ENCODE peak calls at places on chromosomes 12 and 14, in five cellular contexts. One of them, this sample, is unnamed.

GRCh38 chr12:90235642-90236041 is 527.0 kb upstream of the ATP2B1 start:
- DNase-seq in endothelial cell: no peak
- DNase-seq in activated T-helper 1 cell treated with Interleukin-2 at 50 U/mL for 16 hours: no peak
- DNase-seq in fibroblast of the aortic adventitia: peak
- DNase-seq in A549: no peak
- DNase-seq in this sample: peak

GRCh38 chr14:70442750-70443149 is 9.2 kb upstream of the ADAM21 start:
- DNase-seq in endothelial cell: no peak
- DNase-seq in activated T-helper 1 cell treated with Interleukin-2 at 50 U/mL for 16 hours: no peak
- DNase-seq in fibroblast of the aortic adventitia: no peak
- DNase-seq in A549: no peak
- DNase-seq in this sample: peak

GRCh38 chr14:39398382-39398781 is 33.9 kb downstream of the FBXO33 start:
- DNase-seq in endothelial cell: no peak
- DNase-seq in activated T-helper 1 cell treated with Interleukin-2 at 50 U/mL for 16 hours: no peak
- DNase-seq in fibroblast of the aortic adventitia: no peak
- DNase-seq in A549: no peak
- DNase-seq in this sample: no peak

GRCh38 chr14:28676481-28676880 is 90.1 kb upstream of the FOXG1 start:
- DNase-seq in endothelial cell: no peak
- DNase-seq in activated T-helper 1 cell treated with Interleukin-2 at 50 U/mL for 16 hours: no peak
- DNase-seq in fibroblast of the aortic adventitia: no peak
- DNase-seq in A549: no peak
- DNase-seq in this sample: peak

GRCh38 chr14:53409289-53409688 is 256.2 kb upstream of the DDHD1 start:
- DNase-seq in endothelial cell: no peak
- DNase-seq in activated T-helper 1 cell treated with Interleukin-2 at 50 U/mL for 16 hours: no peak
- DNase-seq in fibroblast of the aortic adventitia: no peak
- DNase-seq in A549: no peak
- DNase-seq in this sample: no peak

GRCh38 chr12:113190761-113191160 is 5.2 kb downstream of the RITA1 start:
- DNase-seq in endothelial cell: no peak
- DNase-seq in activated T-helper 1 cell treated with Interleukin-2 at 50 U/mL for 16 hours: no peak
- DNase-seq in fibroblast of the aortic adventitia: peak
- DNase-seq in A549: peak
- DNase-seq in this sample: peak

GRCh38 chr12:49705479-49706267 is 1.5 kb downstream of the FMNL3 start:
- DNase-seq in endothelial cell: peak
- DNase-seq in activated T-helper 1 cell treated with Interleukin-2 at 50 U/mL for 16 hours: no peak
- DNase-seq in fibroblast of the aortic adventitia: peak
- DNase-seq in A549: no peak
- DNase-seq in this sample: peak

GRCh38 chr14:70907996-70908917 is 998 bp downstream of the PCNX1 start:
- DNase-seq in endothelial cell: peak
- DNase-seq in activated T-helper 1 cell treated with Interleukin-2 at 50 U/mL for 16 hours: peak
- DNase-seq in fibroblast of the aortic adventitia: peak
- DNase-seq in A549: peak
- DNase-seq in this sample: peak

GRCh38 chr12:98758331-98758730 is 113.2 kb downstream of the APAF1 start:
- DNase-seq in endothelial cell: no peak
- DNase-seq in activated T-helper 1 cell treated with Interleukin-2 at 50 U/mL for 16 hours: no peak
- DNase-seq in fibroblast of the aortic adventitia: peak
- DNase-seq in A549: no peak
- DNase-seq in this sample: peak

GRCh38 chr14:37566811-37567371 is 28.2 kb downstream of the FOXA1 start:
- DNase-seq in endothelial cell: no peak
- DNase-seq in activated T-helper 1 cell treated with Interleukin-2 at 50 U/mL for 16 hours: no peak
- DNase-seq in fibroblast of the aortic adventitia: peak
- DNase-seq in A549: no peak
- DNase-seq in this sample: no peak

GRCh38 chr12:79206871-79207270 is 342.3 kb downstream of the SYT1 start:
- DNase-seq in endothelial cell: no peak
- DNase-seq in activated T-helper 1 cell treated with Interleukin-2 at 50 U/mL for 16 hours: no peak
- DNase-seq in fibroblast of the aortic adventitia: no peak
- DNase-seq in A549: no peak
- DNase-seq in this sample: no peak

GRCh38 chr14:80356413-80356812 is 145.1 kb upstream of the DIO2 start:
- DNase-seq in endothelial cell: peak
- DNase-seq in activated T-helper 1 cell treated with Interleukin-2 at 50 U/mL for 16 hours: no peak
- DNase-seq in fibroblast of the aortic adventitia: peak
- DNase-seq in A549: no peak
- DNase-seq in this sample: peak

GRCh38 chr14:100408350-100409015 is 85.3 kb downstream of the SLC25A47 start:
- DNase-seq in endothelial cell: no peak
- DNase-seq in activated T-helper 1 cell treated with Interleukin-2 at 50 U/mL for 16 hours: no peak
- DNase-seq in fibroblast of the aortic adventitia: no peak
- DNase-seq in A549: peak
- DNase-seq in this sample: peak

GRCh38 chr12:85829391-85829790 is 6.8 kb downstream of the RASSF9 start:
- DNase-seq in endothelial cell: no peak
- DNase-seq in activated T-helper 1 cell treated with Interleukin-2 at 50 U/mL for 16 hours: no peak
- DNase-seq in fibroblast of the aortic adventitia: peak
- DNase-seq in A549: no peak
- DNase-seq in this sample: no peak

GRCh38 chr14:76773188-76773885 is 12.1 kb downstream of the VASH1 start:
- DNase-seq in endothelial cell: no peak
- DNase-seq in activated T-helper 1 cell treated with Interleukin-2 at 50 U/mL for 16 hours: no peak
- DNase-seq in fibroblast of the aortic adventitia: peak
- DNase-seq in A549: peak
- DNase-seq in this sample: peak

GRCh38 chr12:100154472-100155247 is 12.0 kb upstream of the BLTP3B start:
- DNase-seq in endothelial cell: peak
- DNase-seq in activated T-helper 1 cell treated with Interleukin-2 at 50 U/mL for 16 hours: peak
- DNase-seq in fibroblast of the aortic adventitia: peak
- DNase-seq in A549: peak
- DNase-seq in this sample: peak

GRCh38 chr14:99708449-99708848 is 24.4 kb downstream of the CYP46A1 start:
- DNase-seq in endothelial cell: no peak
- DNase-seq in activated T-helper 1 cell treated with Interleukin-2 at 50 U/mL for 16 hours: no peak
- DNase-seq in fibroblast of the aortic adventitia: no peak
- DNase-seq in A549: no peak
- DNase-seq in this sample: no peak

GRCh38 chr14:56125772-56126411 is 7.7 kb downstream of the PELI2 start:
- DNase-seq in endothelial cell: no peak
- DNase-seq in activated T-helper 1 cell treated with Interleukin-2 at 50 U/mL for 16 hours: no peak
- DNase-seq in fibroblast of the aortic adventitia: no peak
- DNase-seq in A549: no peak
- DNase-seq in this sample: no peak

GRCh38 chr14:61466249-61466904 is 145.0 kb downstream of the PRKCH start:
- DNase-seq in endothelial cell: no peak
- DNase-seq in activated T-helper 1 cell treated with Interleukin-2 at 50 U/mL for 16 hours: no peak
- DNase-seq in fibroblast of the aortic adventitia: peak
- DNase-seq in A549: peak
- DNase-seq in this sample: peak

GRCh38 chr14:39023939-39024871 is 78.8 kb downstream of the SEC23A start:
- DNase-seq in endothelial cell: no peak
- DNase-seq in activated T-helper 1 cell treated with Interleukin-2 at 50 U/mL for 16 hours: no peak
- DNase-seq in fibroblast of the aortic adventitia: no peak
- DNase-seq in A549: no peak
- DNase-seq in this sample: no peak

GRCh38 chr14:106308839-106309389 is 782.5 kb downstream of the TMEM121 start:
- DNase-seq in endothelial cell: peak
- DNase-seq in activated T-helper 1 cell treated with Interleukin-2 at 50 U/mL for 16 hours: peak
- DNase-seq in fibroblast of the aortic adventitia: no peak
- DNase-seq in A549: no peak
- DNase-seq in this sample: no peak

GRCh38 chr14:76829016-76829365 is 2.8 kb downstream of the LRRC74A start:
- DNase-seq in endothelial cell: no peak
- DNase-seq in activated T-helper 1 cell treated with Interleukin-2 at 50 U/mL for 16 hours: no peak
- DNase-seq in fibroblast of the aortic adventitia: no peak
- DNase-seq in A549: no peak
- DNase-seq in this sample: no peak

GRCh38 chr12:95637471-95638155 is 86.3 kb upstream of the USP44 start:
- DNase-seq in endothelial cell: no peak
- DNase-seq in activated T-helper 1 cell treated with Interleukin-2 at 50 U/mL for 16 hours: no peak
- DNase-seq in fibroblast of the aortic adventitia: peak
- DNase-seq in A549: no peak
- DNase-seq in this sample: peak

GRCh38 chr12:95611676-95612309 is 60.5 kb upstream of the USP44 start:
- DNase-seq in endothelial cell: no peak
- DNase-seq in activated T-helper 1 cell treated with Interleukin-2 at 50 U/mL for 16 hours: no peak
- DNase-seq in fibroblast of the aortic adventitia: no peak
- DNase-seq in A549: no peak
- DNase-seq in this sample: no peak

GRCh38 chr12:49347307-49348237 is 884 bp downstream of the DNAJC22 start:
- DNase-seq in endothelial cell: peak
- DNase-seq in activated T-helper 1 cell treated with Interleukin-2 at 50 U/mL for 16 hours: peak
- DNase-seq in fibroblast of the aortic adventitia: peak
- DNase-seq in A549: peak
- DNase-seq in this sample: peak

GRCh38 chr12:49703647-49704137 is 3.5 kb downstream of the FMNL3 start:
- DNase-seq in endothelial cell: no peak
- DNase-seq in activated T-helper 1 cell treated with Interleukin-2 at 50 U/mL for 16 hours: no peak
- DNase-seq in fibroblast of the aortic adventitia: peak
- DNase-seq in A549: no peak
- DNase-seq in this sample: peak

GRCh38 chr12:68446896-68447806 is 115.0 kb upstream of the MDM1 start:
- DNase-seq in endothelial cell: no peak
- DNase-seq in activated T-helper 1 cell treated with Interleukin-2 at 50 U/mL for 16 hours: no peak
- DNase-seq in fibroblast of the aortic adventitia: peak
- DNase-seq in A549: no peak
- DNase-seq in this sample: no peak

GRCh38 chr12:52005903-52006703 is 643 bp upstream of the TAMALIN start:
- DNase-seq in endothelial cell: no peak
- DNase-seq in activated T-helper 1 cell treated with Interleukin-2 at 50 U/mL for 16 hours: no peak
- DNase-seq in fibroblast of the aortic adventitia: no peak
- DNase-seq in A549: no peak
- DNase-seq in this sample: peak

GRCh38 chr12:122724641-122725243 is 5.9 kb downstream of the HCAR1 start:
- DNase-seq in endothelial cell: no peak
- DNase-seq in activated T-helper 1 cell treated with Interleukin-2 at 50 U/mL for 16 hours: no peak
- DNase-seq in fibroblast of the aortic adventitia: no peak
- DNase-seq in A549: no peak
- DNase-seq in this sample: no peak

GRCh38 chr12:124032265-124032886 is 59.4 kb downstream of the ZNF664 start:
- DNase-seq in endothelial cell: peak
- DNase-seq in activated T-helper 1 cell treated with Interleukin-2 at 50 U/mL for 16 hours: no peak
- DNase-seq in fibroblast of the aortic adventitia: peak
- DNase-seq in A549: peak
- DNase-seq in this sample: peak

GRCh38 chr14:20686386-20687143 is 2.0 kb upstream of the ANG start:
- DNase-seq in endothelial cell: no peak
- DNase-seq in activated T-helper 1 cell treated with Interleukin-2 at 50 U/mL for 16 hours: no peak
- DNase-seq in fibroblast of the aortic adventitia: no peak
- DNase-seq in A549: no peak
- DNase-seq in this sample: no peak

GRCh38 chr14:105999361-106000028 is 473.1 kb downstream of the TMEM121 start:
- DNase-seq in endothelial cell: no peak
- DNase-seq in activated T-helper 1 cell treated with Interleukin-2 at 50 U/mL for 16 hours: peak
- DNase-seq in fibroblast of the aortic adventitia: no peak
- DNase-seq in A549: no peak
- DNase-seq in this sample: peak

GRCh38 chr12:28130625-28131598 is 59.3 kb upstream of the CCDC91 start:
- DNase-seq in endothelial cell: no peak
- DNase-seq in activated T-helper 1 cell treated with Interleukin-2 at 50 U/mL for 16 hours: no peak
- DNase-seq in fibroblast of the aortic adventitia: peak
- DNase-seq in A549: peak
- DNase-seq in this sample: peak

GRCh38 chr12:65656904-65657351 is 167.4 kb upstream of the HMGA2 start:
- DNase-seq in endothelial cell: no peak
- DNase-seq in activated T-helper 1 cell treated with Interleukin-2 at 50 U/mL for 16 hours: no peak
- DNase-seq in fibroblast of the aortic adventitia: peak
- DNase-seq in A549: peak
- DNase-seq in this sample: peak

GRCh38 chr12:105301696-105302095 is 28.8 kb upstream of the C12orf75 start:
- DNase-seq in endothelial cell: no peak
- DNase-seq in activated T-helper 1 cell treated with Interleukin-2 at 50 U/mL for 16 hours: no peak
- DNase-seq in fibroblast of the aortic adventitia: no peak
- DNase-seq in A549: no peak
- DNase-seq in this sample: no peak

GRCh38 chr12:121578230-121579189 is 2.3 kb downstream of the KDM2B start:
- DNase-seq in endothelial cell: peak
- DNase-seq in activated T-helper 1 cell treated with Interleukin-2 at 50 U/mL for 16 hours: peak
- DNase-seq in fibroblast of the aortic adventitia: peak
- DNase-seq in A549: no peak
- DNase-seq in this sample: peak

GRCh38 chr12:9133243-9133938 is 17.7 kb upstream of the A2M start:
- DNase-seq in endothelial cell: no peak
- DNase-seq in activated T-helper 1 cell treated with Interleukin-2 at 50 U/mL for 16 hours: no peak
- DNase-seq in fibroblast of the aortic adventitia: no peak
- DNase-seq in A549: no peak
- DNase-seq in this sample: no peak

GRCh38 chr12:98146487-98146886 is 368.9 kb upstream of the TMPO start:
- DNase-seq in endothelial cell: no peak
- DNase-seq in activated T-helper 1 cell treated with Interleukin-2 at 50 U/mL for 16 hours: no peak
- DNase-seq in fibroblast of the aortic adventitia: no peak
- DNase-seq in A549: no peak
- DNase-seq in this sample: no peak